ENCODE peak calls at places on chromosomes 6 and 20, in ten cellular contexts. One of them, this sample, is unnamed.

GRCh38 chr6:125480571-125480970 is 178.8 kb upstream of the HDDC2 start:
- DNase-seq in A673: no peak
- DNase-seq in heart left ventricle: no peak
- DNase-seq in heart right ventricle: no peak
- DNase-seq in K562: no peak
- DNase-seq in left ventricle myocardium inferior: no peak
- DNase-seq in CD8-positive, alpha-beta T cell: no peak
- DNase-seq in psoas muscle: no peak
- DNase-seq in tibial artery: no peak
- DNase-seq in cardiac muscle cell: no peak
- DNase-seq in this sample: no peak

GRCh38 chr6:66362888-66363287 is 655.9 kb upstream of the EYS start:
- DNase-seq in A673: no peak
- DNase-seq in heart left ventricle: no peak
- DNase-seq in heart right ventricle: no peak
- DNase-seq in K562: no peak
- DNase-seq in left ventricle myocardium inferior: no peak
- DNase-seq in CD8-positive, alpha-beta T cell: no peak
- DNase-seq in psoas muscle: no peak
- DNase-seq in tibial artery: no peak
- DNase-seq in cardiac muscle cell: no peak
- DNase-seq in this sample: no peak

GRCh38 chr6:109939654-109940053 is 38.5 kb upstream of the GPR6 start:
- DNase-seq in A673: no peak
- DNase-seq in heart left ventricle: no peak
- DNase-seq in heart right ventricle: no peak
- DNase-seq in K562: no peak
- DNase-seq in left ventricle myocardium inferior: no peak
- DNase-seq in CD8-positive, alpha-beta T cell: no peak
- DNase-seq in psoas muscle: no peak
- DNase-seq in tibial artery: no peak
- DNase-seq in cardiac muscle cell: no peak
- DNase-seq in this sample: no peak

GRCh38 chr6:3252369-3252768 is 6.4 kb upstream of the PSMG4 start:
- DNase-seq in A673: no peak
- DNase-seq in heart left ventricle: no peak
- DNase-seq in heart right ventricle: no peak
- DNase-seq in K562: peak; percentile 52
- DNase-seq in left ventricle myocardium inferior: no peak
- DNase-seq in CD8-positive, alpha-beta T cell: no peak
- DNase-seq in psoas muscle: no peak
- DNase-seq in tibial artery: no peak
- DNase-seq in cardiac muscle cell: no peak
- DNase-seq in this sample: no peak

GRCh38 chr20:62774076-62774714 is 22.1 kb upstream of the MRGBP start:
- DNase-seq in A673: no peak
- DNase-seq in heart left ventricle: no peak
- DNase-seq in heart right ventricle: no peak
- DNase-seq in K562: no peak
- DNase-seq in left ventricle myocardium inferior: no peak
- DNase-seq in CD8-positive, alpha-beta T cell: no peak
- DNase-seq in psoas muscle: no peak
- DNase-seq in tibial artery: no peak
- DNase-seq in cardiac muscle cell: no peak
- DNase-seq in this sample: no peak

GRCh38 chr20:53722515-53723036 is 128.9 kb upstream of the ZNF217 start:
- DNase-seq in A673: no peak
- DNase-seq in heart left ventricle: no peak
- DNase-seq in heart right ventricle: no peak
- DNase-seq in K562: no peak
- DNase-seq in left ventricle myocardium inferior: no peak
- DNase-seq in CD8-positive, alpha-beta T cell: no peak
- DNase-seq in psoas muscle: no peak
- DNase-seq in tibial artery: no peak
- DNase-seq in cardiac muscle cell: no peak
- DNase-seq in this sample: no peak

GRCh38 chr6:31293343-31293742 is 21.5 kb upstream of the HLA-C start:
- DNase-seq in A673: peak; percentile 49
- DNase-seq in heart left ventricle: no peak
- DNase-seq in heart right ventricle: no peak
- DNase-seq in K562: no peak
- DNase-seq in left ventricle myocardium inferior: no peak
- DNase-seq in CD8-positive, alpha-beta T cell: no peak
- DNase-seq in psoas muscle: no peak
- DNase-seq in tibial artery: no peak
- DNase-seq in cardiac muscle cell: peak; percentile 74
- DNase-seq in this sample: no peak

GRCh38 chr6:109977791-109978173 is 329 bp upstream of the GPR6 start:
- DNase-seq in A673: no peak
- DNase-seq in heart left ventricle: no peak
- DNase-seq in heart right ventricle: no peak
- DNase-seq in K562: no peak
- DNase-seq in left ventricle myocardium inferior: no peak
- DNase-seq in CD8-positive, alpha-beta T cell: no peak
- DNase-seq in psoas muscle: no peak
- DNase-seq in tibial artery: no peak
- DNase-seq in cardiac muscle cell: peak; percentile 0
- DNase-seq in this sample: no peak

GRCh38 chr20:46209930-46210671 is 92.0 kb downstream of the CD40 start:
- DNase-seq in A673: no peak
- DNase-seq in heart left ventricle: no peak
- DNase-seq in heart right ventricle: no peak
- DNase-seq in K562: no peak
- DNase-seq in left ventricle myocardium inferior: no peak
- DNase-seq in CD8-positive, alpha-beta T cell: no peak
- DNase-seq in psoas muscle: no peak
- DNase-seq in tibial artery: no peak
- DNase-seq in cardiac muscle cell: no peak
- DNase-seq in this sample: no peak

GRCh38 chr20:50320910-50321796 is 130.5 kb downstream of the CEBPB start:
- DNase-seq in A673: no peak
- DNase-seq in heart left ventricle: peak; percentile 87
- DNase-seq in heart right ventricle: peak; percentile 85
- DNase-seq in K562: peak; percentile 93
- DNase-seq in left ventricle myocardium inferior: peak; percentile 85
- DNase-seq in CD8-positive, alpha-beta T cell: no peak
- DNase-seq in psoas muscle: peak; percentile 91
- DNase-seq in tibial artery: peak; percentile 98
- DNase-seq in cardiac muscle cell: peak; percentile 85
- DNase-seq in this sample: no peak

GRCh38 chr6:36386495-36387439 is 702 bp downstream of the ETV7 start:
- DNase-seq in A673: peak; percentile 62
- DNase-seq in heart left ventricle: no peak
- DNase-seq in heart right ventricle: peak; percentile 15
- DNase-seq in K562: no peak
- DNase-seq in left ventricle myocardium inferior: no peak
- DNase-seq in CD8-positive, alpha-beta T cell: no peak
- DNase-seq in psoas muscle: no peak
- DNase-seq in tibial artery: no peak
- DNase-seq in cardiac muscle cell: no peak
- DNase-seq in this sample: no peak

GRCh38 chr6:42702200-42702599 is 20.2 kb downstream of the PRPH2 start:
- DNase-seq in A673: no peak
- DNase-seq in heart left ventricle: no peak
- DNase-seq in heart right ventricle: no peak
- DNase-seq in K562: peak; percentile 21
- DNase-seq in left ventricle myocardium inferior: no peak
- DNase-seq in CD8-positive, alpha-beta T cell: no peak
- DNase-seq in psoas muscle: no peak
- DNase-seq in tibial artery: no peak
- DNase-seq in cardiac muscle cell: no peak
- DNase-seq in this sample: no peak

GRCh38 chr6:152273002-152273401 is 364.2 kb downstream of the SYNE1 start:
- DNase-seq in A673: no peak
- DNase-seq in heart left ventricle: no peak
- DNase-seq in heart right ventricle: no peak
- DNase-seq in K562: no peak
- DNase-seq in left ventricle myocardium inferior: no peak
- DNase-seq in CD8-positive, alpha-beta T cell: no peak
- DNase-seq in psoas muscle: peak; percentile 29
- DNase-seq in tibial artery: no peak
- DNase-seq in cardiac muscle cell: no peak
- DNase-seq in this sample: no peak

GRCh38 chr6:161116554-161117328 is 125.2 kb downstream of the MAP3K4 start:
- DNase-seq in A673: no peak
- DNase-seq in heart left ventricle: no peak
- DNase-seq in heart right ventricle: no peak
- DNase-seq in K562: no peak
- DNase-seq in left ventricle myocardium inferior: no peak
- DNase-seq in CD8-positive, alpha-beta T cell: no peak
- DNase-seq in psoas muscle: no peak
- DNase-seq in tibial artery: no peak
- DNase-seq in cardiac muscle cell: no peak
- DNase-seq in this sample: no peak

GRCh38 chr6:161400650-161401049 is 126.8 kb upstream of the AGPAT4 start:
- DNase-seq in A673: no peak
- DNase-seq in heart left ventricle: no peak
- DNase-seq in heart right ventricle: no peak
- DNase-seq in K562: no peak
- DNase-seq in left ventricle myocardium inferior: no peak
- DNase-seq in CD8-positive, alpha-beta T cell: no peak
- DNase-seq in psoas muscle: no peak
- DNase-seq in tibial artery: no peak
- DNase-seq in cardiac muscle cell: no peak
- DNase-seq in this sample: no peak

GRCh38 chr6:116533233-116533957 is 12.1 kb downstream of the TRAPPC3L start:
- DNase-seq in A673: peak; percentile 38
- DNase-seq in heart left ventricle: no peak
- DNase-seq in heart right ventricle: no peak
- DNase-seq in K562: no peak
- DNase-seq in left ventricle myocardium inferior: no peak
- DNase-seq in CD8-positive, alpha-beta T cell: no peak
- DNase-seq in psoas muscle: no peak
- DNase-seq in tibial artery: no peak
- DNase-seq in cardiac muscle cell: no peak
- DNase-seq in this sample: no peak

GRCh38 chr6:10401004-10401536 is 13.8 kb downstream of the TFAP2A start:
- DNase-seq in A673: peak; percentile 86
- DNase-seq in heart left ventricle: no peak
- DNase-seq in heart right ventricle: no peak
- DNase-seq in K562: no peak
- DNase-seq in left ventricle myocardium inferior: no peak
- DNase-seq in CD8-positive, alpha-beta T cell: no peak
- DNase-seq in psoas muscle: no peak
- DNase-seq in tibial artery: no peak
- DNase-seq in cardiac muscle cell: no peak
- DNase-seq in this sample: no peak

GRCh38 chr6:25010917-25011625 is 75.3 kb upstream of the RIPOR2 start:
- DNase-seq in A673: no peak
- DNase-seq in heart left ventricle: no peak
- DNase-seq in heart right ventricle: no peak
- DNase-seq in K562: no peak
- DNase-seq in left ventricle myocardium inferior: no peak
- DNase-seq in CD8-positive, alpha-beta T cell: no peak
- DNase-seq in psoas muscle: no peak
- DNase-seq in tibial artery: no peak
- DNase-seq in cardiac muscle cell: no peak
- DNase-seq in this sample: no peak

DNA sequence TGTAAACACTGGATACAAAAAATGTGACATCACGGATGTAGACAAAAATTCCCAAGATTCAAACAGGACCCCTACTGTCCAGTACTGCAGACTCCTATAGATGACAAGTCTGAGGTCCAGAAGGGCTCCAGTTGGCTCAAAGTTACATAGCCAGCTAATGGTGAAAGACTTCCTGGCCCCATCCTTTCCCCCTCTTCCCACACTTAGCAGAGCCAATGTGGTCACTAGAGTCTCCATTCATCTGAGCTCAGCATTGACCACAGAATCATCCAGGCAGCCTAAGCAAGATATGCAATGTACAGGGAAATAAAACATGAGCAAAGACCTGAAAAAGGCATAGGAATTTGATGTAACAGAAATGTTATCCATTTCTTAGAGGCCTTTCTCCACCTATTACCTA is 180.5 kb downstream of the ADAT2 start:
- DNase-seq in A673: no peak
- DNase-seq in heart left ventricle: no peak
- DNase-seq in heart right ventricle: no peak
- DNase-seq in K562: no peak
- DNase-seq in left ventricle myocardium inferior: no peak
- DNase-seq in CD8-positive, alpha-beta T cell: no peak
- DNase-seq in psoas muscle: no peak
- DNase-seq in tibial artery: no peak
- DNase-seq in cardiac muscle cell: no peak
- DNase-seq in this sample: no peak
- TF ChIP-seq CTCF in A673: no peak
- TF ChIP-seq CTCF in heart left ventricle: no peak
- TF ChIP-seq CTCF in heart right ventricle: no peak
- TF ChIP-seq CTCF in K562: no peak
- TF ChIP-seq CTCF in left ventricle myocardium inferior: no peak
- TF ChIP-seq CTCF in CD8-positive, alpha-beta T cell: no peak
- TF ChIP-seq CTCF in psoas muscle: no peak
- TF ChIP-seq CTCF in tibial artery: no peak
- TF ChIP-seq CTCF in cardiac muscle cell: no peak
- TF ChIP-seq CTCF in this sample: no peak

GRCh38 chr6:169971171-169971861 is 219.9 kb downstream of the ERMARD start:
- DNase-seq in A673: no peak
- DNase-seq in heart left ventricle: no peak
- DNase-seq in heart right ventricle: peak; percentile 7
- DNase-seq in K562: no peak
- DNase-seq in left ventricle myocardium inferior: peak; percentile 7
- DNase-seq in CD8-positive, alpha-beta T cell: no peak
- DNase-seq in psoas muscle: no peak
- DNase-seq in tibial artery: peak; percentile 56
- DNase-seq in cardiac muscle cell: no peak
- DNase-seq in this sample: no peak
- H3K9me3 ChIP-seq in A673: no peaks in the 10 kb centered on the region
- H3K9me3 ChIP-seq in heart left ventricle: no peaks in the 10 kb centered on the region
- H3K9me3 ChIP-seq in heart right ventricle: no peaks in the 10 kb centered on the region
- H3K9me3 ChIP-seq in K562: no peaks in the 10 kb centered on the region
- H3K9me3 ChIP-seq in left ventricle myocardium inferior: no peaks in the 10 kb centered on the region
- H3K9me3 ChIP-seq in CD8-positive, alpha-beta T cell: no peaks in the 10 kb centered on the region
- H3K9me3 ChIP-seq in psoas muscle: no peaks in the 10 kb centered on the region
- H3K9me3 ChIP-seq in tibial artery: no peaks in the 10 kb centered on the region
- H3K9me3 ChIP-seq in cardiac muscle cell: no peaks in the 10 kb centered on the region
- H3K9me3 ChIP-seq in this sample: no peaks in the 10 kb centered on the region

GRCh38 chr6:47736083-47736700 is 37.8 kb downstream of the ADGRF4 start:
- DNase-seq in A673: peak; percentile 4
- DNase-seq in heart left ventricle: no peak
- DNase-seq in heart right ventricle: no peak
- DNase-seq in K562: no peak
- DNase-seq in left ventricle myocardium inferior: no peak
- DNase-seq in CD8-positive, alpha-beta T cell: no peak
- DNase-seq in psoas muscle: no peak
- DNase-seq in tibial artery: no peak
- DNase-seq in cardiac muscle cell: no peak
- DNase-seq in this sample: no peak
- H3K27ac ChIP-seq in A673: no peak overlapping the region
- H3K27ac ChIP-seq in heart left ventricle: no peak overlapping the region
- H3K27ac ChIP-seq in heart right ventricle: no peak overlapping the region
- H3K27ac ChIP-seq in K562: no peak overlapping the region
- H3K27ac ChIP-seq in left ventricle myocardium inferior: no peak overlapping the region
- H3K27ac ChIP-seq in CD8-positive, alpha-beta T cell: no peak overlapping the region
- H3K27ac ChIP-seq in psoas muscle: no peak overlapping the region
- H3K27ac ChIP-seq in tibial artery: no peak overlapping the region
- H3K27ac ChIP-seq in cardiac muscle cell: no peak overlapping the region
- H3K27ac ChIP-seq in this sample: no peak overlapping the region

DNA sequence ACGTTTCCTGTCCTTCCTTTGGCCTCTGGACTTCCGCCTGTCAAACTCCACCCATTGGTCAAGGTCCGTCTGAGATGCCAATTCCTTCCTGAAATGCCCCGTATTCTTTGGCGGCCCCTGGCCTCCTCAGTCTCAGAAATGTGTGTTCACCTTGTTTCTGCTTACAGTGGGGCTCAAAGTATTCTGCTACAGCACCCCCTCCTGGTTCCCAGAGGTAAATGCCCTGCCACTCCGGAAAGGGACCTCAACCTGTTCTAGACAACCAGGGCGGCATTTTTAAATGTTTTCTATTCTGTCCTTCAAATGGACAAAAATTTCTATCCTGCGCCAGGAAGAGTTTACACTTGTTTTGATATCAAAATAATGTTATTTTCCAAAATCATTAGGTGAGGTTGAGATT is 12.1 kb upstream of the PAX1 start:
- DNase-seq in A673: peak; percentile 48
- DNase-seq in heart left ventricle: no peak
- DNase-seq in heart right ventricle: no peak
- DNase-seq in K562: peak; percentile 53
- DNase-seq in left ventricle myocardium inferior: no peak
- DNase-seq in CD8-positive, alpha-beta T cell: no peak
- DNase-seq in psoas muscle: no peak
- DNase-seq in tibial artery: no peak
- DNase-seq in cardiac muscle cell: peak; percentile 36
- DNase-seq in this sample: no peak
- TF ChIP-seq CTCF in A673: peak; percentile 79
- TF ChIP-seq CTCF in heart left ventricle: no peak
- TF ChIP-seq CTCF in heart right ventricle: peak; percentile 4
- TF ChIP-seq CTCF in K562: peak; percentile 65
- TF ChIP-seq CTCF in left ventricle myocardium inferior: no peak
- TF ChIP-seq CTCF in CD8-positive, alpha-beta T cell: no peak
- TF ChIP-seq CTCF in psoas muscle: no peak
- TF ChIP-seq CTCF in tibial artery: no peak
- TF ChIP-seq CTCF in cardiac muscle cell: no peak
- TF ChIP-seq CTCF in this sample: no peak

This sample was measured in CD4-positive, alpha-beta T cell.